ENCODE peak calls at places on chromosomes 5 and 9, in four cellular contexts. Z is GM12891, P is testis, C is NB4. X is an unnamed sample.

GRCh38 chr9:99368341-99369326 is 146.6 kb downstream of the SEC61B start:
- DNase-seq in C (peak), Z (peak), P (peak), X (no peak)

GRCh38 chr5:135245521-135246499 is 153.2 kb downstream of the MACROH2A1 start:
- DNase-seq in P (no peak), C (peak), Z (no peak), X (no peak)

GRCh38 chr5:180335614-180336233 is 17.4 kb downstream of the GFPT2 start:
- DNase-seq in C (no peak), Z (no peak), P (no peak), X (no peak)

GRCh38 chr5:87302061-87302460 is 34.4 kb downstream of the RASA1 start:
- DNase-seq in P (no peak), Z (no peak), C (no peak), X (no peak)

GRCh38 chr5:94558028-94558427 is 60.4 kb downstream of the KIAA0825 start:
- DNase-seq in P (no peak), C (no peak), Z (no peak), X (no peak)

GRCh38 chr5:59356813-59357381 is 536.6 kb downstream of the PDE4D start:
- DNase-seq in Z (no peak), P (peak), C (peak), X (no peak)

GRCh38 chr5:78671609-78672008 is 23.0 kb upstream of the LHFPL2 start:
- DNase-seq in P (peak), Z (no peak), C (no peak), X (no peak)

GRCh38 chr5:84255318-84255717 is 129.4 kb downstream of the EDIL3 start:
- DNase-seq in P (no peak), Z (peak), C (peak), X (peak)

GRCh38 chr5:53429706-53430105 is 50.7 kb upstream of the FST start:
- DNase-seq in Z (no peak), P (no peak), C (no peak), X (no peak)

GRCh38 chr9:89911721-89912604 is 307.2 kb downstream of the GADD45G start:
- DNase-seq in P (no peak), C (no peak), Z (no peak), X (no peak)

GRCh38 chr5:125412051-125412560 is 665.7 kb upstream of the ZNF608 start:
- DNase-seq in P (peak), C (no peak), Z (no peak), X (no peak)

GRCh38 chr9:79962836-79963235 is 391.1 kb downstream of the TLE4 start:
- DNase-seq in Z (no peak), P (no peak), C (no peak), X (no peak)

GRCh38 chr5:83084336-83084735 is 7.0 kb downstream of the XRCC4 start:
- DNase-seq in C (no peak), Z (no peak), P (no peak), X (no peak)

GRCh38 chr5:84059672-84060071 is 325.0 kb downstream of the EDIL3 start:
- DNase-seq in C (no peak), P (no peak), Z (no peak), X (no peak)

GRCh38 chr9:121779381-121780117 is 128.1 kb downstream of the DAB2IP start:
- DNase-seq in Z (no peak), C (no peak), P (peak), X (no peak)

GRCh38 chr9:131457746-131458145 is 45.0 kb upstream of the POMT1 start:
- DNase-seq in C (no peak), Z (no peak), P (no peak), X (no peak)

GRCh38 chr9:70392189-70392588 is 22.3 kb downstream of the KLF9 start:
- DNase-seq in Z (no peak), P (no peak), C (peak), X (no peak)

GRCh38 chr5:128671861-128672414 is 133.9 kb upstream of the FBN2 start:
- DNase-seq in C (no peak), P (no peak), Z (no peak), X (no peak)

GRCh38 chr9:134064711-134065110 is 3.1 kb downstream of the BRD3 start:
- DNase-seq in C (no peak), Z (no peak), P (no peak), X (no peak)

GRCh38 chr9:134063876-134064450 is 3.9 kb downstream of the BRD3 start:
- DNase-seq in P (no peak), C (no peak), Z (no peak), X (no peak)

GRCh38 chr9:134066923-134067851 is 639 bp downstream of the BRD3 start:
- DNase-seq in P (no peak), C (peak), Z (peak), X (peak)

GRCh38 chr9:134066546-134066922 is 1.3 kb downstream of the BRD3 start:
- DNase-seq in P (no peak), Z (no peak), C (peak), X (peak)

GRCh38 chr9:134065720-134066419 is 2.0 kb downstream of the BRD3 start:
- DNase-seq in P (peak), Z (peak), C (peak), X (peak)
- TF ChIP-seq POLR2A in P (no peak), Z (peak), C (no peak), X (no peak)

DNA sequence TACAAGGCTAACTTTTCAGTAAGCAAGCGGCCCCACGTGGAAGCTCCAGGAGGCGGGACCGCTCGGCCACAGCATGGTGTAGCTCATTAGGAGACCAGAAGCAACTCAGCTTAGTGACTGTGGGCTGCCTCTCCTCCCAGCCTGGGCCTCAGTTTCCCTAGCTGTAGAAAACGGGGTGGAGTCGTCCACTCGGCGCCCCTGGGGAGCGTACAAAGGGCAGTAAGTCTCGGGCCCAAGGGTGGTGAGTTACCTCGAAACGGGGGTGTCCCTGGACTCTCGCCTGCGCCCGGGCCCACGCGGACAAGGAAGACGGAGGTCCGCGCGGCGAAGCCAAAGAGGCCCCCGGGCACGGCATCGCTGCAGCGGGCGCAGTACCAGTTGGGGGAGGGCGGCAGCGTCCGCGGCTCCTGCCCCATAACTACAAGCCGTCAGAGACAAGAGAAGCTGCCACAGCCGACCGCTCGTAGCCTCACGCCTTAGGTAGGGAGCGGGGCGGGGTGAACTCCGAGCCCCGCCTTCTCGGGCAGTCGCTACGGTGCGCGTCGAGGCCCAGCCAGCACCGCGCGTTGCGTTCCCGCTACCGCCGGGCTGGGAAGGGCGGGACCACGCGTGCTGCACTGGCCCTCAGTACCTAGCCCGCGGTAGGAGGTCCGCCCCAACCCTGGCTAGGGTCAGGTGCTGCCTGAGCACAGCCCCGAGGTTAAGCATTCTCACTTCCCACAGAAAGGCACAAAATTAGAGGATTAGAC is at the start of gene GEMIN5:
- DNase-seq in P (peak), C (peak), Z (peak), X (peak)
- TF ChIP-seq POLR2A in P (no peak), C (peak), Z (peak), X (peak)

DNA sequence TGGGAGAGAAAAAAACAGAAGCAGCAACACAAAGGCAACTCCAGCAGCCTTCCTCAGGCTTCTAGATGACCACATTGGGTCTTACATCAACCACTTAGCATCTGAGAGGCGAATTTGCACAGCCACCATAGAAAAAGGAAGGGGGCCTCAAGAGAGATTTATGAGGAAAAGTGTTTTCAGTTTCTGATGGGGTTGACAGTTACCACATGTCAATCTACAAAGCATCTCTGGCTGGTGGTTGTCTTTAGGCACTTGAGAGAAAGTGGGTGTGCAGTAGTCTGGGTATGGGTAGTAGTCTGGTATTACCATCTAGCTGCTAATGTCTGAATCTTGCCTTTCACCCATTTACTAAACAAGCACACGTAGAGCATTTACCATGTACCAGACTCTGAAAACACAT is 137.5 kb downstream of the BAAT start:
- DNase-seq in C (no peak), P (no peak), Z (no peak), X (no peak)
- TF ChIP-seq POLR2A in C (no peak), P (no peak), Z (no peak), X (no peak)

GRCh38 chr5:171955761-171956160 is 50.7 kb downstream of the FBXW11 start:
- DNase-seq in C (no peak), P (no peak), Z (no peak), X (no peak)

GRCh38 chr5:171956314-171956713 is 50.1 kb downstream of the FBXW11 start:
- DNase-seq in Z (no peak), C (no peak), P (no peak), X (no peak)

GRCh38 chr5:171954721-171955120 is 51.7 kb downstream of the FBXW11 start:
- DNase-seq in C (no peak), Z (no peak), P (no peak), X (no peak)

GRCh38 chr5:171951218-171951617 is 55.2 kb downstream of the FBXW11 start:
- DNase-seq in Z (no peak), P (no peak), C (no peak), X (no peak)

GRCh38 chr5:171953860-171954701 is 52.4 kb downstream of the FBXW11 start:
- DNase-seq in C (no peak), Z (no peak), P (peak), X (peak)
- TF ChIP-seq POLR2A in C (no peak), Z (no peak), P (no peak), X (no peak)